ENCODE peak calls at places on chromosome 5, in six cellular contexts. One of them, this sample, is unnamed.

GRCh38 chr5:32155211-32155610 is 18.9 kb downstream of the GOLPH3 start:
- DNase-seq in C1 segment of cervical spinal cord: no peak
- DNase-seq in aorta: no peak
- DNase-seq in heart right ventricle: no peak
- DNase-seq in NCI-H2107: no peak
- DNase-seq in hepatocyte: no peak
- DNase-seq in this sample: no peak

GRCh38 chr5:41094871-41095270 is 23.7 kb upstream of the MROH2B start:
- DNase-seq in NCI-H2107: no peak
- DNase-seq in aorta: no peak
- DNase-seq in C1 segment of cervical spinal cord: no peak
- DNase-seq in heart right ventricle: no peak
- DNase-seq in hepatocyte: no peak
- DNase-seq in this sample: peak; percentile 15

GRCh38 chr5:13350754-13351153 is 593.7 kb downstream of the DNAH5 start:
- DNase-seq in NCI-H2107: no peak
- DNase-seq in aorta: no peak
- DNase-seq in C1 segment of cervical spinal cord: no peak
- DNase-seq in hepatocyte: no peak
- DNase-seq in heart right ventricle: no peak
- DNase-seq in this sample: no peak

GRCh38 chr5:92581249-92581648 is 999.8 kb downstream of the NR2F1-AS1 start:
- DNase-seq in heart right ventricle: no peak
- DNase-seq in NCI-H2107: no peak
- DNase-seq in C1 segment of cervical spinal cord: no peak
- DNase-seq in aorta: no peak
- DNase-seq in hepatocyte: no peak
- DNase-seq in this sample: no peak

GRCh38 chr5:137370096-137370495 is 129.0 kb downstream of the SPOCK1 start:
- DNase-seq in hepatocyte: no peak
- DNase-seq in C1 segment of cervical spinal cord: no peak
- DNase-seq in aorta: no peak
- DNase-seq in heart right ventricle: no peak
- DNase-seq in NCI-H2107: no peak
- DNase-seq in this sample: no peak

GRCh38 chr5:33227746-33228145 is 213.0 kb upstream of the TARS1 start:
- DNase-seq in hepatocyte: no peak
- DNase-seq in NCI-H2107: no peak
- DNase-seq in C1 segment of cervical spinal cord: no peak
- DNase-seq in aorta: no peak
- DNase-seq in heart right ventricle: no peak
- DNase-seq in this sample: no peak

GRCh38 chr5:122262107-122262506 is 49.9 kb upstream of the SNCAIP start:
- DNase-seq in heart right ventricle: no peak
- DNase-seq in hepatocyte: no peak
- DNase-seq in aorta: no peak
- DNase-seq in C1 segment of cervical spinal cord: no peak
- DNase-seq in NCI-H2107: no peak
- DNase-seq in this sample: no peak

GRCh38 chr5:79636981-79637733 is 24.9 kb downstream of the TENT2 start:
- DNase-seq in C1 segment of cervical spinal cord: no peak
- DNase-seq in heart right ventricle: no peak
- DNase-seq in aorta: no peak
- DNase-seq in NCI-H2107: no peak
- DNase-seq in hepatocyte: no peak
- DNase-seq in this sample: no peak

GRCh38 chr5:149028161-149028560 is 34.7 kb downstream of the SH3TC2 start:
- DNase-seq in C1 segment of cervical spinal cord: no peak
- DNase-seq in NCI-H2107: no peak
- DNase-seq in heart right ventricle: no peak
- DNase-seq in aorta: no peak
- DNase-seq in hepatocyte: no peak
- DNase-seq in this sample: no peak

GRCh38 chr5:129361441-129362025 is 98.6 kb upstream of the ADAMTS19 start:
- DNase-seq in NCI-H2107: no peak
- DNase-seq in hepatocyte: peak; percentile 44
- DNase-seq in heart right ventricle: no peak
- DNase-seq in C1 segment of cervical spinal cord: no peak
- DNase-seq in aorta: no peak
- DNase-seq in this sample: no peak

GRCh38 chr5:30392897-30393296 is 800.6 kb upstream of the CDH6 start:
- DNase-seq in hepatocyte: peak; percentile 6
- DNase-seq in aorta: no peak
- DNase-seq in C1 segment of cervical spinal cord: no peak
- DNase-seq in heart right ventricle: no peak
- DNase-seq in NCI-H2107: no peak
- DNase-seq in this sample: no peak

GRCh38 chr5:135738564-135738875 is 95.9 kb upstream of the SLC25A48 start:
- DNase-seq in aorta: no peak
- DNase-seq in C1 segment of cervical spinal cord: no peak
- DNase-seq in heart right ventricle: no peak
- DNase-seq in hepatocyte: no peak
- DNase-seq in NCI-H2107: no peak
- DNase-seq in this sample: no peak

GRCh38 chr5:153959134-153959957 is 79.4 kb downstream of the FAM114A2 start:
- DNase-seq in hepatocyte: no peak
- DNase-seq in NCI-H2107: no peak
- DNase-seq in aorta: no peak
- DNase-seq in C1 segment of cervical spinal cord: peak; percentile 11
- DNase-seq in heart right ventricle: no peak
- DNase-seq in this sample: no peak